ENCODE peak calls at places on chromosomes 6 and 20, in seven cellular contexts. H is cardiac muscle cell, W is tibial artery, N is mucosa of descending colon, Q is BE2C, U is pancreas, A is H9. X is an unnamed sample.
A peak's percentile ranks its signal among the peaks of the same experiment; 100 is the strongest.

GRCh38 chr6:127963495-127963894 is 62.6 kb upstream of the THEMIS start:
- DNase-seq in W (no peak), A (no peak), N (no peak), Q (no peak), U (no peak), H (no peak), X (no peak)

GRCh38 chr6:84065718-84066290 is 32.2 kb downstream of the MRAP2 start:
- DNase-seq in N (no peak), Q (no peak), H (peak; percentile 45), W (no peak), U (no peak), A (no peak), X (no peak)

GRCh38 chr6:52227495-52227894 is 16.8 kb downstream of the IL17F start:
- DNase-seq in U (no peak), Q (no peak), N (no peak), A (no peak), H (no peak), W (no peak), X (no peak)

GRCh38 chr6:139147628-139148027 is 12.7 kb downstream of the HECA start:
- DNase-seq in H (no peak), W (no peak), A (no peak), N (no peak), U (no peak), Q (no peak), X (no peak)

GRCh38 chr6:154754152-154754551 is 20.9 kb downstream of the SCAF8 start:
- DNase-seq in N (no peak), U (no peak), W (no peak), A (no peak), Q (no peak), H (peak; percentile 22), X (no peak)

GRCh38 chr6:138197570-138197969 is 20.7 kb downstream of the PBOV1 start:
- DNase-seq in H (no peak), N (no peak), U (no peak), W (no peak), A (no peak), Q (no peak), X (no peak)

GRCh38 chr6:11921017-11921438 is 91.1 kb upstream of the HIVEP1 start:
- DNase-seq in Q (no peak), U (no peak), H (peak; percentile 83), A (peak; percentile 48), W (peak; percentile 72), N (peak; percentile 66), X (peak; percentile 78)

GRCh38 chr20:8360035-8360434 is 228.0 kb downstream of the PLCB1 start:
- DNase-seq in A (no peak), U (no peak), W (no peak), Q (no peak), N (no peak), H (no peak), X (peak; percentile 78)

GRCh38 chr20:50450961-50451752 is 59.0 kb upstream of the PTPN1 start:
- DNase-seq in U (no peak), N (peak; percentile 4), A (peak; percentile 77), H (peak; percentile 76), W (peak; percentile 75), Q (no peak), X (peak; percentile 94)

GRCh38 chr20:1782181-1782580 is 113.0 kb upstream of the SIRPA start:
- DNase-seq in U (no peak), A (no peak), H (no peak), Q (no peak), N (no peak), W (no peak), X (no peak)

GRCh38 chr6:89368107-89368506 is 15.6 kb upstream of the UBE2J1 start:
- DNase-seq in A (no peak), N (peak; percentile 57), Q (peak; percentile 81), W (peak; percentile 67), U (peak; percentile 56), H (peak; percentile 70), X (peak; percentile 89)

GRCh38 chr20:36744764-36745191 is 1.1 kb downstream of the NDRG3 start:
- DNase-seq in H (peak; percentile 43), U (peak; percentile 55), N (no peak), A (peak; percentile 47), Q (peak; percentile 63), W (peak; percentile 46), X (peak; percentile 73)

GRCh38 chr20:56323656-56324055 is 35.1 kb upstream of the FAM210B start:
- DNase-seq in W (no peak), U (no peak), Q (no peak), N (no peak), H (no peak), A (no peak), X (no peak)

GRCh38 chr20:56324806-56325205 is 34.0 kb upstream of the FAM210B start:
- DNase-seq in A (no peak), H (no peak), U (no peak), Q (no peak), N (no peak), W (no peak), X (no peak)

GRCh38 chr20:56328861-56329260 is 29.9 kb upstream of the FAM210B start:
- DNase-seq in Q (no peak), A (no peak), H (peak; percentile 13), N (no peak), U (no peak), W (no peak), X (peak; percentile 80)
- H3K9me3 ChIP-seq in Q (no peaks in the 10 kb centered on the region), A (peaks cover 82% of the 10 kb centered on the region), H (no peaks in the 10 kb centered on the region), N (no peaks in the 10 kb centered on the region), U (no peaks in the 10 kb centered on the region), W (no peaks in the 10 kb centered on the region), X (peaks cover 47% of the 10 kb centered on the region)

GRCh38 chr20:17967595-17968365 is 814 bp downstream of the SNX5 start:
- DNase-seq in Q (no peak), A (no peak), U (no peak), N (no peak), W (peak; percentile 35), H (peak; percentile 63), X (no peak)
- H3K4me1 ChIP-seq in Q (peaks cover 12% of the 10 kb centered on the region), A (peaks cover 6% of the 10 kb centered on the region), U (peaks cover 44% of the 10 kb centered on the region), N (peaks cover 34% of the 10 kb centered on the region), W (no peaks in the 10 kb centered on the region), H (peaks cover 47% of the 10 kb centered on the region), X (peaks cover 14% of the 10 kb centered on the region)

GRCh38 chr6:28326371-28326948 is 9.5 kb downstream of the ZSCAN31 start:
- DNase-seq in Q (no peak), N (no peak), W (no peak), A (no peak), U (no peak), H (no peak), X (no peak)

GRCh38 chr6:28323813-28324424 is 12.0 kb downstream of the ZSCAN31 start:
- DNase-seq in N (no peak), W (no peak), A (no peak), H (no peak), Q (no peak), U (no peak), X (no peak)

GRCh38 chr6:28322661-28323060 is 13.3 kb downstream of the ZSCAN31 start:
- DNase-seq in A (no peak), H (no peak), Q (no peak), N (no peak), U (no peak), W (no peak), X (no peak)
- H3K9me3 ChIP-seq in A (peaks cover 23% of the 10 kb centered on the region), H (peaks cover 3% of the 10 kb centered on the region), Q (peaks cover 6% of the 10 kb centered on the region), N (peaks cover 30% of the 10 kb centered on the region), U (no peaks in the 10 kb centered on the region), W (peaks cover 40% of the 10 kb centered on the region), X (peaks cover 27% of the 10 kb centered on the region)

DNA sequence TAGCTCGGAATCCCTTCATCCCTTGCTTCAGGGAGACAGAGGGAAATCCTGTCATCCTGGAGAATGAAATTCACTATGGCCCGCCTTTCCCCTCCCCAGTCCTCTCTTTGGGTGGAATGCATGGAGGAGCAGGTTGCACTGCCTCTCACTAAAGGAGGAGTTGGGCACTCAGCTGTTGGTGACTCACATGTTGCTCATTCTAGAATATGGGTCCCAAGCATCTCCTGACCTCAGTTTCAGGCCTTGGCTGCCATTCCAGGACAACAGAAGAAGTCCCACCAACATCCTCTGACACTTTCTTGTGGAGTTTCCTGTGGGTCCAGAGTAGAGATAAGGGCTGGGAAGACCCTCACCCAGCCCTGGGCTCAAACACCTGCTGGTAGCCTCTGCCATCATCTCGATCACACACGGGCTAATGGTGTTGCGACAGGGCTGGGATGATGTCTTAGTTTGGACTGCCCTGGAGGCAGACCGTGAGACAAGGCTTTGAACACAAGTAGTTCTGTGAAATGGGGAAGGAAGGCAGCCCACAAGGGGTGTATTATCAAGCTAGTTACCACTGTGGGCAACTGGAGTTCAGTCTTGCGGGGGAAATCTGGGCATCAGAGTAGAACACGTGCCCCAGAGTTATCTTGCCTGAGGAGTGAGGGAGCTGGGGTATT is 52.4 kb upstream of the RNF24 start:
- DNase-seq in Q (no peak), U (no peak), N (no peak), H (peak; percentile 54), A (no peak), W (peak; percentile 52), X (peak; percentile 26)
- H3K4me1 ChIP-seq in Q (peaks cover 9% of the 10 kb centered on the region), U (peaks cover 16% of the 10 kb centered on the region), N (peaks cover 2% of the 10 kb centered on the region), H (peaks cover 8% of the 10 kb centered on the region), A (no peaks in the 10 kb centered on the region), W (no peaks in the 10 kb centered on the region), X (peaks cover 2% of the 10 kb centered on the region)

GRCh38 chr20:22322513-22322912 is 261.9 kb downstream of the FOXA2 start:
- DNase-seq in W (no peak), U (no peak), H (no peak), N (no peak), A (no peak), Q (no peak), X (no peak)

GRCh38 chr20:22320245-22320915 is 264.0 kb downstream of the FOXA2 start:
- DNase-seq in U (no peak), N (no peak), H (no peak), Q (no peak), A (no peak), W (no peak), X (no peak)

GRCh38 chr20:22315771-22316170 is 268.6 kb downstream of the FOXA2 start:
- DNase-seq in U (no peak), A (no peak), W (no peak), H (no peak), N (no peak), Q (no peak), X (no peak)

GRCh38 chr20:22321191-22321590 is 263.2 kb downstream of the FOXA2 start:
- DNase-seq in Q (no peak), W (no peak), H (no peak), U (no peak), A (no peak), N (no peak), X (no peak)
- H3K9me3 ChIP-seq in Q (no peaks in the 10 kb centered on the region), W (no peaks in the 10 kb centered on the region), H (no peaks in the 10 kb centered on the region), U (no peaks in the 10 kb centered on the region), A (no peaks in the 10 kb centered on the region), N (no peaks in the 10 kb centered on the region), X (no peaks in the 10 kb centered on the region)

GRCh38 chr6:30319146-30319835 is 7.4 kb upstream of the TRIM39 start:
- DNase-seq in Q (no peak), U (no peak), H (no peak), W (no peak), N (no peak), A (no peak), X (no peak)

GRCh38 chr6:30323806-30324205 is 2.9 kb upstream of the TRIM39 start:
- DNase-seq in U (no peak), Q (no peak), H (no peak), W (no peak), A (no peak), N (no peak), X (no peak)

GRCh38 chr6:30321692-30322388 is 4.9 kb upstream of the TRIM39 start:
- DNase-seq in Q (no peak), A (no peak), H (peak; percentile 42), W (no peak), U (no peak), N (no peak), X (no peak)

GRCh38 chr6:30322527-30323501 is 3.9 kb upstream of the TRIM39 start:
- DNase-seq in A (no peak), H (peak; percentile 46), U (no peak), N (no peak), Q (no peak), W (no peak), X (no peak)

GRCh38 chr6:30317913-30318589 is 8.7 kb upstream of the TRIM39 start:
- DNase-seq in Q (no peak), A (no peak), U (no peak), N (no peak), H (no peak), W (no peak), X (no peak)
- H3K4me1 ChIP-seq in Q (peaks cover 5% of the 10 kb centered on the region), A (peaks cover 13% of the 10 kb centered on the region), U (no peaks in the 10 kb centered on the region), N (peaks cover 12% of the 10 kb centered on the region), H (no peaks in the 10 kb centered on the region), W (no peaks in the 10 kb centered on the region), X (no peaks in the 10 kb centered on the region)

X was measured in endodermal cell.